ENCODE peak calls at places on chromosomes 4 and X, in nine cellular contexts. One of them, this sample, is unnamed.

GRCh38 chrX:30414144-30414543 is 105.0 kb upstream of the NR0B1 start:
- DNase-seq in GM13977: no peak
- DNase-seq in KBM-7: no peak
- DNase-seq in central memory CD4-positive, alpha-beta T cell: no peak
- DNase-seq in AG09319: no peak
- DNase-seq in CD8-positive, alpha-beta memory T cell: no peak
- DNase-seq in NT2/D1: no peak
- DNase-seq in NCI-H1092: peak
- DNase-seq in HTR-8/SVneo: no peak
- DNase-seq in this sample: no peak

GRCh38 chr4:126071346-126072333 is 756.9 kb downstream of the FAT4 start:
- DNase-seq in GM13977: no peak
- DNase-seq in KBM-7: no peak
- DNase-seq in central memory CD4-positive, alpha-beta T cell: no peak
- DNase-seq in AG09319: peak
- DNase-seq in CD8-positive, alpha-beta memory T cell: no peak
- DNase-seq in NT2/D1: no peak
- DNase-seq in NCI-H1092: peak
- DNase-seq in HTR-8/SVneo: peak
- DNase-seq in this sample: no peak

GRCh38 chr4:155442267-155443105 is 65.7 kb upstream of the MAP9 start:
- DNase-seq in GM13977: peak
- DNase-seq in KBM-7: peak
- DNase-seq in central memory CD4-positive, alpha-beta T cell: peak
- DNase-seq in AG09319: peak
- DNase-seq in CD8-positive, alpha-beta memory T cell: no peak
- DNase-seq in NT2/D1: peak
- DNase-seq in NCI-H1092: peak
- DNase-seq in HTR-8/SVneo: peak
- DNase-seq in this sample: peak

GRCh38 chr4:120395746-120396145 is 329.1 kb upstream of the MAD2L1 start:
- DNase-seq in GM13977: no peak
- DNase-seq in KBM-7: no peak
- DNase-seq in central memory CD4-positive, alpha-beta T cell: no peak
- DNase-seq in AG09319: no peak
- DNase-seq in CD8-positive, alpha-beta memory T cell: no peak
- DNase-seq in NT2/D1: no peak
- DNase-seq in NCI-H1092: no peak
- DNase-seq in HTR-8/SVneo: no peak
- DNase-seq in this sample: no peak

GRCh38 chrX:1181131-1181530 is 31.3 kb downstream of the CRLF2 start:
- DNase-seq in GM13977: no peak
- DNase-seq in KBM-7: peak
- DNase-seq in central memory CD4-positive, alpha-beta T cell: no peak
- DNase-seq in AG09319: no peak
- DNase-seq in CD8-positive, alpha-beta memory T cell: no peak
- DNase-seq in NT2/D1: no peak
- DNase-seq in NCI-H1092: no peak
- DNase-seq in HTR-8/SVneo: no peak
- DNase-seq in this sample: no peak

GRCh38 chr4:174847801-174848427 is 18.9 kb upstream of the GLRA3 start:
- DNase-seq in GM13977: no peak
- DNase-seq in KBM-7: no peak
- DNase-seq in central memory CD4-positive, alpha-beta T cell: no peak
- DNase-seq in AG09319: no peak
- DNase-seq in CD8-positive, alpha-beta memory T cell: no peak
- DNase-seq in NT2/D1: no peak
- DNase-seq in NCI-H1092: no peak
- DNase-seq in HTR-8/SVneo: no peak
- DNase-seq in this sample: no peak

GRCh38 chrX:134677332-134677731 is 19.1 kb upstream of the PLAC1 start:
- DNase-seq in GM13977: no peak
- DNase-seq in KBM-7: no peak
- DNase-seq in central memory CD4-positive, alpha-beta T cell: no peak
- DNase-seq in AG09319: no peak
- DNase-seq in CD8-positive, alpha-beta memory T cell: no peak
- DNase-seq in NT2/D1: no peak
- DNase-seq in NCI-H1092: no peak
- DNase-seq in HTR-8/SVneo: no peak
- DNase-seq in this sample: no peak

GRCh38 chrX:7110821-7111276 is 36.7 kb upstream of the STS start:
- DNase-seq in GM13977: no peak
- DNase-seq in KBM-7: peak
- DNase-seq in central memory CD4-positive, alpha-beta T cell: no peak
- DNase-seq in AG09319: no peak
- DNase-seq in CD8-positive, alpha-beta memory T cell: no peak
- DNase-seq in NT2/D1: no peak
- DNase-seq in NCI-H1092: no peak
- DNase-seq in HTR-8/SVneo: no peak
- DNase-seq in this sample: no peak

GRCh38 chr4:11904117-11904535 is 475.4 kb upstream of the HS3ST1 start:
- DNase-seq in GM13977: no peak
- DNase-seq in KBM-7: no peak
- DNase-seq in central memory CD4-positive, alpha-beta T cell: no peak
- DNase-seq in AG09319: no peak
- DNase-seq in CD8-positive, alpha-beta memory T cell: no peak
- DNase-seq in NT2/D1: no peak
- DNase-seq in NCI-H1092: no peak
- DNase-seq in HTR-8/SVneo: no peak
- DNase-seq in this sample: no peak

GRCh38 chr4:1082215-1083182 is 30.9 kb downstream of the RNF212 start:
- DNase-seq in GM13977: no peak
- DNase-seq in KBM-7: peak
- DNase-seq in central memory CD4-positive, alpha-beta T cell: no peak
- DNase-seq in AG09319: peak
- DNase-seq in CD8-positive, alpha-beta memory T cell: no peak
- DNase-seq in NT2/D1: no peak
- DNase-seq in NCI-H1092: no peak
- DNase-seq in HTR-8/SVneo: peak
- DNase-seq in this sample: peak

GRCh38 chr4:140740422-140740821 is 15.8 kb downstream of the TBC1D9 start:
- DNase-seq in GM13977: no peak
- DNase-seq in KBM-7: no peak
- DNase-seq in central memory CD4-positive, alpha-beta T cell: no peak
- DNase-seq in AG09319: no peak
- DNase-seq in CD8-positive, alpha-beta memory T cell: no peak
- DNase-seq in NT2/D1: no peak
- DNase-seq in NCI-H1092: no peak
- DNase-seq in HTR-8/SVneo: no peak
- DNase-seq in this sample: no peak

GRCh38 chr4:182212211-182212761 is 30.9 kb upstream of the TENM3 start:
- DNase-seq in GM13977: no peak
- DNase-seq in KBM-7: no peak
- DNase-seq in central memory CD4-positive, alpha-beta T cell: no peak
- DNase-seq in AG09319: no peak
- DNase-seq in CD8-positive, alpha-beta memory T cell: no peak
- DNase-seq in NT2/D1: no peak
- DNase-seq in NCI-H1092: peak
- DNase-seq in HTR-8/SVneo: no peak
- DNase-seq in this sample: no peak

GRCh38 chr4:146099585-146099984 is 75.9 kb upstream of the LSM6 start:
- DNase-seq in GM13977: no peak
- DNase-seq in KBM-7: no peak
- DNase-seq in central memory CD4-positive, alpha-beta T cell: no peak
- DNase-seq in AG09319: no peak
- DNase-seq in CD8-positive, alpha-beta memory T cell: no peak
- DNase-seq in NT2/D1: no peak
- DNase-seq in NCI-H1092: no peak
- DNase-seq in HTR-8/SVneo: no peak
- DNase-seq in this sample: no peak